ENCODE peak calls at places on chromosomes 6 and 20, in six cellular contexts. W is ovary, A is heart left ventricle, G is stomach, N is Peyer's patch, Y is body of pancreas. B is an unnamed sample.
A peak's percentile ranks its signal among the peaks of the same experiment; 100 is the strongest.

GRCh38 chr20:56637576-56637975 is 8.5 kb downstream of the TFAP2C start:
- DNase-seq in W (no peak), A (no peak), G (no peak), N (no peak), Y (no peak), B (no peak)

GRCh38 chr6:68427630-68428029 is 207.5 kb upstream of the ADGRB3 start:
- DNase-seq in W (no peak), A (no peak), G (no peak), N (no peak), Y (no peak), B (no peak)

GRCh38 chr20:32656827-32657226 is 16.9 kb downstream of the C20orf203 start:
- DNase-seq in W (no peak), A (no peak), G (no peak), N (no peak), Y (no peak), B (no peak)

GRCh38 chr20:4406627-4407026 is 315.1 kb upstream of the PRND start:
- DNase-seq in W (no peak), A (no peak), G (no peak), N (no peak), Y (no peak), B (no peak)

GRCh38 chr6:168671028-168671862 is 230.3 kb downstream of the SMOC2 start:
- DNase-seq in W (no peak), A (no peak), G (no peak), N (no peak), Y (no peak), B (no peak)

GRCh38 chr20:3174442-3175263 is 1.3 kb upstream of the LZTS3 start:
- DNase-seq in W (no peak), A (no peak), G (no peak), N (no peak), Y (no peak), B (no peak)

GRCh38 chr20:39190666-39191570 is 228.8 kb downstream of the DHX35 start:
- DNase-seq in W (no peak), A (no peak), G (no peak), N (no peak), Y (peak; percentile 41), B (no peak)

GRCh38 chr6:126195625-126196236 is 144.2 kb upstream of the CENPW start:
- DNase-seq in W (no peak), A (no peak), G (no peak), N (no peak), Y (no peak), B (no peak)

GRCh38 chr6:39074486-39074885 is 25.9 kb downstream of the GLP1R start:
- DNase-seq in W (no peak), A (no peak), G (peak; percentile 14), N (no peak), Y (no peak), B (no peak)

GRCh38 chr6:150056156-150056555 is 12.8 kb downstream of the ULBP3 start:
- DNase-seq in W (no peak), A (no peak), G (no peak), N (no peak), Y (no peak), B (no peak)

GRCh38 chr6:167965602-167966539 is 31.6 kb upstream of the KIF25 start:
- DNase-seq in W (no peak), A (peak; percentile 58), G (no peak), N (no peak), Y (no peak), B (no peak)

GRCh38 chr20:20635006-20635405 is 77.4 kb downstream of the RALGAPA2 start:
- DNase-seq in W (no peak), A (no peak), G (no peak), N (no peak), Y (no peak), B (no peak)

GRCh38 chr6:39128832-39129231 is 13.8 kb upstream of the SAYSD1 start:
- DNase-seq in W (no peak), A (no peak), G (no peak), N (no peak), Y (no peak), B (no peak)

GRCh38 chr6:78243519-78243918 is 590.7 kb downstream of the MEI4 start:
- DNase-seq in W (no peak), A (no peak), G (no peak), N (no peak), Y (no peak), B (no peak)

GRCh38 chr6:23183846-23184245 is 614.5 kb downstream of the HDGFL1 start:
- DNase-seq in W (no peak), A (no peak), G (no peak), N (no peak), Y (no peak), B (no peak)

GRCh38 chr20:50670126-50670862 is 21.0 kb downstream of the RIPOR3 start:
- DNase-seq in W (no peak), A (no peak), G (peak; percentile 72), N (no peak), Y (peak; percentile 61), B (no peak)

GRCh38 chr6:166275714-166276166 is 32.5 kb downstream of the PRR18 start:
- DNase-seq in W (peak; percentile 39), A (peak; percentile 67), G (peak; percentile 82), N (peak; percentile 75), Y (peak; percentile 81), B (no peak)

GRCh38 chr6:44110966-44111365 is 16.3 kb downstream of the MRPL14 start:
- DNase-seq in W (no peak), A (no peak), G (no peak), N (no peak), Y (no peak), B (no peak)

GRCh38 chr6:44108471-44108870 is 18.8 kb downstream of the MRPL14 start:
- DNase-seq in W (no peak), A (no peak), G (no peak), N (no peak), Y (no peak), B (no peak)

GRCh38 chr6:44110005-44110681 is 17.1 kb downstream of the MRPL14 start:
- DNase-seq in W (no peak), A (peak; percentile 60), G (no peak), N (no peak), Y (no peak), B (no peak)

GRCh38 chr6:44107017-44107416 is 20.2 kb downstream of the MRPL14 start:
- DNase-seq in W (no peak), A (no peak), G (no peak), N (no peak), Y (no peak), B (no peak)

DNA sequence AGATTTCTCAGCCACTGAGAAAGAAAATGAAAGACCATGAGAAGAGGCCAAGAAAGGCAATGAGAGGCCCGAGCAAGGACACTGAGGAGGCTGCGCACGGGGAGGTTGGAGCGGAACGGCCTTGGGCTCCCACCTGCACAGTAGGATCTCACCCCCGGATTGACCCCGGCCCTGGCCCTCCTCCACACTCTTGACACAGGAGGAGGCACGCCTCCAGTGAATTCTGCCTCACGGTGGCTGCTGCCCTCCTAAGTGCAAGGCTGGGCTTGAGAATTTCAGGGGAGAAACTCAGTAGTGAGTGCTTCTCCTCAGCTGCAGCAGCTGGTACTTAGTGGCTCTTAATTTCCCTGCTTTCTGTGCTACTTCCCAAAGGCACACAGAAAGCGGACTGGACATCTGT is 18.0 kb downstream of the MRPL14 start:
- DNase-seq in W (no peak), A (no peak), G (no peak), N (no peak), Y (no peak), B (no peak)
- H3K4me3 ChIP-seq in W (no peak overlapping the region), A (no peak overlapping the region), G (no peak overlapping the region), N (no peak overlapping the region), Y (no peak overlapping the region), B (no peak overlapping the region)

GRCh38 chr20:327041-327945 is 1.9 kb downstream of the SOX12 start:
- DNase-seq in W (peak; percentile 95), A (peak; percentile 85), G (peak; percentile 84), N (peak; percentile 78), Y (peak; percentile 84), B (peak; percentile 54)
- TF ChIP-seq POLR2A in W (peak; percentile 39), A (peak; percentile 51), G (no peak), N (no peak), Y (peak; percentile 52), B (no peak)

GRCh38 chr6:21201181-21201580 is 392.4 kb upstream of the SOX4 start:
- DNase-seq in W (no peak), A (no peak), G (no peak), N (no peak), Y (no peak), B (no peak)

GRCh38 chr6:21208796-21209186 is 384.8 kb upstream of the SOX4 start:
- DNase-seq in W (no peak), A (no peak), G (no peak), N (no peak), Y (no peak), B (no peak)

GRCh38 chr6:21201673-21202430 is 391.7 kb upstream of the SOX4 start:
- DNase-seq in W (no peak), A (no peak), G (no peak), N (no peak), Y (no peak), B (no peak)

GRCh38 chr6:21208114-21208795 is 385.3 kb upstream of the SOX4 start:
- DNase-seq in W (no peak), A (no peak), G (no peak), N (no peak), Y (no peak), B (no peak)

DNA sequence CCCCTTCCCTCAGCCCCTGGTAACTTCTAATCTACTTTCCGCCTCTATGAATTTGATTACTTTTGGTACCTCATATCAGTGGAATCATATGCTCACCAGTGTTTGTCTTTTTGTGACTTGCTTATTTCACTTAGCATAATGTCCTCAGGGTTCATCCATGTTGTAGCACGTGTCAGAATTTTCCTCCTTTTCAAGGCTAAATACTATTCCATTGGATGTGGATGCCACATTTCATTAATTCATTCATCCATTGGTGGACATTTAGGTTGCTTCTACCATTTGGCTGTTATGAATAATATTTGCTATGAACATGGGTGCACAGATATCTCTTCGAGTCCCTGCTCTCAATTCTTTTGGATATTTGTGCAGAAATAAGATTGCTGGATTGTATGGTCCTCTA is 388.6 kb upstream of the SOX4 start:
- DNase-seq in W (no peak), A (no peak), G (no peak), N (no peak), Y (no peak), B (no peak)
- TF ChIP-seq CTCF in W (no peak), A (no peak), G (no peak), N (no peak), Y (no peak), B (no peak)

DNA sequence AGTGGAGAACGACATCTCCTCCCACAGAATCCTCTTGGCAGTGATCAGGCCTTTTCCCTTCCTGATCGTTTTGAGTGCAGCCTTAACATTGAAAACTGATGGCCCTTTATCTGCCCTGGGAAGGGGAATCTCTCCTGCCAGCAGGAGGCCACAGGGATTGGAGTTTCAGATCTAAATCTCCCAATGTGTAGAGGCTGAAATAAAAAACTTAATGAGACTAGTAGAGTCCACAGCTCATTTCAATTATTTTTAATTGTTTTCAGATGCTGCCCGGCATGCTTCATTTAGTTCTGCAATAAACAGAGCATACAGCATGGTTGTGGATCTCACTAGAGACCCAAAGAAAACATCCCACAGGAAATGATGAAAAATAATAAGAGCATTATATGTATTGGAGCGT is 662.2 kb upstream of the HS3ST5 start:
- DNase-seq in W (no peak), A (no peak), G (no peak), N (no peak), Y (no peak), B (no peak)
- H3K4me3 ChIP-seq in W (no peak overlapping the region), A (no peak overlapping the region), G (no peak overlapping the region), N (no peak overlapping the region), Y (no peak overlapping the region), B (no peak overlapping the region)

B was measured in esophagus squamous epithelium.